ENCODE peak calls at places on chromosomes 5 and 9, in five cellular contexts. S, E, V, U and F are unnamed samples.
A peak's percentile ranks its signal among the peaks of the same experiment; 100 is the strongest.

GRCh38 chr5:55634204-55634785 is 77.8 kb downstream of the SLC38A9 start:
- DNase-seq in S (no peak), E (no peak), V (peak; percentile 35), U (no peak), F (no peak)

GRCh38 chr5:14264605-14265316 is 121.6 kb downstream of the TRIO start:
- DNase-seq in S (peak; percentile 97), E (peak; percentile 80), V (peak; percentile 89), U (peak; percentile 80), F (peak; percentile 95)

GRCh38 chr5:53170748-53171349 is 61.3 kb upstream of the MOCS2 start:
- DNase-seq in S (no peak), E (peak; percentile 23), V (no peak), U (no peak), F (no peak)

GRCh38 chr9:128619127-128619526 is 37.5 kb downstream of the DYNC2I2 start:
- DNase-seq in S (no peak), E (no peak), V (no peak), U (no peak), F (no peak)

GRCh38 chr5:138282918-138283742 is 8.7 kb upstream of the GFRA3 start:
- DNase-seq in S (no peak), E (peak; percentile 30), V (peak; percentile 33), U (no peak), F (peak; percentile 62)

GRCh38 chr5:98898743-98899142 is 30.1 kb downstream of the CHD1 start:
- DNase-seq in S (no peak), E (no peak), V (no peak), U (no peak), F (no peak)

GRCh38 chr5:38424237-38425080 is 132.0 kb downstream of the LIFR start:
- DNase-seq in S (no peak), E (no peak), V (no peak), U (no peak), F (no peak)

GRCh38 chr9:128024761-128025308 is 42.3 kb downstream of the NAIF1 start:
- DNase-seq in S (no peak), E (no peak), V (no peak), U (no peak), F (no peak)

GRCh38 chr9:78940121-78940855 is 631.5 kb upstream of the TLE4 start:
- DNase-seq in S (no peak), E (no peak), V (no peak), U (no peak), F (no peak)

GRCh38 chr9:104895572-104895971 is 32.4 kb downstream of the ABCA1 start:
- DNase-seq in S (no peak), E (no peak), V (no peak), U (no peak), F (no peak)

GRCh38 chr5:1479581-1480188 is 34.4 kb upstream of the SLC6A3 start:
- DNase-seq in S (no peak), E (peak; percentile 65), V (no peak), U (no peak), F (no peak)

GRCh38 chr5:154118832-154119442 is 71.6 kb upstream of the GALNT10 start:
- DNase-seq in S (no peak), E (peak; percentile 33), V (no peak), U (no peak), F (no peak)

GRCh38 chr9:91197232-91198181 is 164.2 kb downstream of the AUH start:
- DNase-seq in S (peak; percentile 96), E (no peak), V (peak; percentile 60), U (peak; percentile 71), F (no peak)

GRCh38 chr5:6762697-6763096 is 49.5 kb downstream of the TENT4A start:
- DNase-seq in S (no peak), E (no peak), V (no peak), U (no peak), F (no peak)

GRCh38 chr5:108681079-108681921 is 66.4 kb upstream of the FER start:
- DNase-seq in S (no peak), E (peak; percentile 37), V (peak; percentile 18), U (no peak), F (no peak)

GRCh38 chr9:125821078-125821477 is 73.9 kb downstream of the PBX3 start:
- DNase-seq in S (no peak), E (no peak), V (no peak), U (no peak), F (no peak)

GRCh38 chr9:92665836-92666235 is 4.1 kb downstream of the IPPK start:
- DNase-seq in S (no peak), E (no peak), V (no peak), U (no peak), F (no peak)

GRCh38 chr9:128493424-128493823 is 11.1 kb upstream of the GLE1 start:
- DNase-seq in S (no peak), E (no peak), V (no peak), U (no peak), F (no peak)

GRCh38 chr9:107348836-107349235 is 65.8 kb downstream of the RAD23B start:
- DNase-seq in S (no peak), E (no peak), V (no peak), U (no peak), F (no peak)

GRCh38 chr5:154610321-154611154 is 132.5 kb upstream of the HAND1 start:
- DNase-seq in S (no peak), E (peak; percentile 58), V (peak; percentile 52), U (peak; percentile 43), F (peak; percentile 89)

GRCh38 chr5:137054335-137054734 is 444.8 kb downstream of the SPOCK1 start:
- DNase-seq in S (peak; percentile 64), E (no peak), V (no peak), U (no peak), F (no peak)
- H3K27ac ChIP-seq in S (no peak overlapping the region), E (no peak overlapping the region), V (no peak overlapping the region), U (no peak overlapping the region), F (no peak overlapping the region)

GRCh38 chr5:181189363-181189961 is 15.5 kb downstream of the TRIM7 start:
- DNase-seq in S (no peak), E (peak; percentile 67), V (no peak), U (no peak), F (peak; percentile 73)

GRCh38 chr5:181187500-181188213 is 17.3 kb downstream of the TRIM7 start:
- DNase-seq in S (no peak), E (peak; percentile 75), V (peak; percentile 67), U (peak; percentile 67), F (peak; percentile 86)

GRCh38 chr5:181189962-181190710 is 14.9 kb downstream of the TRIM7 start:
- DNase-seq in S (no peak), E (peak; percentile 40), V (no peak), U (no peak), F (peak; percentile 71)

GRCh38 chr5:181186902-181187499 is 18.0 kb downstream of the TRIM7 start:
- DNase-seq in S (no peak), E (peak; percentile 59), V (no peak), U (no peak), F (no peak)

DNA sequence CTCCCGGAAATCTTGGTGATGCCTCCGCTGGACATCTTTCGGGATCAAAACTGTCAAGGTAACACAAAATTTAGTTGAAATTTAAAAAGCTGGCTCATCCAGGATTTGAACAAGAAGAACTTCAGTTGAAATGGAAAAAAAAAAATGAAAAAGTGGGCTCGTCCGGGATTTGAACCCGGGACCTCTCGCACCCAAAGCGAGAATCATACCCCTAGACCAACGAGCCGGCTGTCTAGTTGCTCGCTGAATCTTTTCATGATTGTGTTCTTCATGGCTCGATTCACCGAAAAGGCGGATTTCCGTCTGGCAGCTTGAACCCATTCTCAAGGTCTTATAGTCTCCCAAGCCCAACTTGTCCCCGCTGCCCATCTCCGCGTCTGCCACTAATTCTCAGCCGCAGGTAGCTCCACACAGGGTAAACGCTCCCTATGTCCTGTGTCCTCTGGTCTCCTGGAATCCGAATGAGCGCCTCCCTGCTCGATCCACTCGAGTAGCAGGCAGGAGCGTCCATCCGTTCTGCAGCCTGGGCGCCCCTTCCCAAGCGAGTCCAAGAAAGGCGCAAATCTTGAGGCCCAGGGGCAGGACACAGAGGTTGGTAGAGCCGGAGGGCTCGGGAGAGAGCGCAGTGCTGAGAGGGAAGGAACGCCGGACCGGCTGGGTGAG is 16.2 kb downstream of the TRIM7 start:
- DNase-seq in S (no peak), E (peak; percentile 89), V (peak; percentile 79), U (peak; percentile 78), F (peak; percentile 76)
- TF ChIP-seq CTCF in S (no peak), E (peak; percentile 33), V (no peak), U (no peak), F (no peak)

GRCh38 chr5:176609724-176610429 is at the start of gene GPRIN1:
- DNase-seq in S (no peak), E (peak; percentile 80), V (peak; percentile 43), U (no peak), F (peak; percentile 75)
- H3K27ac ChIP-seq in S (no peak within 1 kb of the TSS), E (no peak within 1 kb of the TSS), V (no peak within 1 kb of the TSS), U (no peak within 1 kb of the TSS), F (no peak within 1 kb of the TSS)

GRCh38 chr9:123108976-123109375 is 75.5 kb downstream of the GPR21 start:
- DNase-seq in S (no peak), E (no peak), V (no peak), U (no peak), F (no peak)

GRCh38 chr9:123105490-123105889 is 72.0 kb downstream of the GPR21 start:
- DNase-seq in S (no peak), E (no peak), V (no peak), U (no peak), F (no peak)

GRCh38 chr9:123109540-123110279 is 76.2 kb downstream of the GPR21 start:
- DNase-seq in S (peak; percentile 72), E (no peak), V (no peak), U (no peak), F (no peak)

GRCh38 chr9:123104807-123105206 is 71.3 kb downstream of the GPR21 start:
- DNase-seq in S (no peak), E (no peak), V (no peak), U (no peak), F (no peak)

DNA sequence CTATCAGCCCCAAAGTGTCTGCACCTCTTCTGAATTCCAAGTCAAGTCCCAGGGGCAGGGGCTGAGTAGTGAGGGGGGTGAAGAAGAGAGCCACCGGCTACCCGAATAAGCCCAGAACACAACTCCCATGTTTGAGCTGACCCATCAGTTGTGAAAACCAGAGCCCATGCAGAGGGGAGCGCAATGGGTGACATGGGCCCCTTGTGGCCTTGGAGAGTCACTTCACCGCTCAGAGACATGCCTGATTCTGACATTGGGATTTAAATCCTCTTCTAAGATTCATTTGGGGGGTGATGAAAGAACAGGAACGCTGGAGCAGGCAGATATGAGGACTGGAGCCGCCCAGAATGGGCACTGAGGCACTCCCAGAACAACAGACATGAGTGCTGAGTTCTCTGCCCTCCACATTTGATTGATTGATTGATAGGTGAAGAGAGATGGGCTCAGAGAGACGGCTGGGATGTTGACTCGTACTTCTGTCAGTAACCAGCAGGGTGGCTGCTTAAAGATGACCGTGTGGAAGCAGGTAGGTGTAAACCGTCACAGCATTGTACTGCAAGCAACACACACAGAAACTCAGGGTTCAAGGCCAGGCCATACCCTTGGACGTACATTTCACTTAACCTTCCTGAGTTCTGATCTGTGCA is 74.3 kb downstream of the GPR21 start:
- DNase-seq in S (no peak), E (no peak), V (no peak), U (no peak), F (no peak)
- TF ChIP-seq CTCF in S (no peak), E (peak; percentile 39), V (no peak), U (no peak), F (no peak)